ENCODE peak calls at places on chromosome 3, in seven cellular contexts. R, Q, S, O, U, X and I are unnamed samples.

GRCh38 chr3:194320744-194321243 is 30.3 kb downstream of the CPN2 start:
- DNase-seq in Q (no peak), U (no peak), S (no peak), O (no peak), R (no peak), X (no peak), I (no peak)

GRCh38 chr3:170992854-170993253 is 33.7 kb downstream of the SLC2A2 start:
- DNase-seq in R (no peak), U (no peak), Q (no peak), S (no peak), O (no peak), X (peak; percentile 29), I (no peak)

GRCh38 chr3:156630773-156631093 is 43.7 kb upstream of the TIPARP start:
- DNase-seq in X (no peak), O (no peak), S (no peak), R (no peak), Q (no peak), U (no peak), I (no peak)

GRCh38 chr3:105365536-105366301 is 990 bp upstream of the ALCAM start:
- DNase-seq in X (peak; percentile 77), U (no peak), R (peak; percentile 44), S (peak; percentile 43), Q (peak; percentile 3), O (no peak), I (no peak)

GRCh38 chr3:44529927-44530326 is 25.1 kb upstream of the ZKSCAN7 start:
- DNase-seq in U (no peak), X (peak; percentile 19), Q (peak; percentile 20), S (peak; percentile 11), R (no peak), O (no peak), I (no peak)

GRCh38 chr3:72754582-72754981 is 93.7 kb downstream of the SHQ1 start:
- DNase-seq in O (no peak), Q (no peak), U (no peak), X (no peak), R (no peak), S (no peak), I (no peak)

GRCh38 chr3:14130230-14130629 is 5.4 kb downstream of the TMEM43 start:
- DNase-seq in X (no peak), U (no peak), O (no peak), S (no peak), Q (no peak), R (no peak), I (no peak)

GRCh38 chr3:25038907-25039306 is 389.2 kb upstream of the RARB start:
- DNase-seq in O (no peak), U (no peak), R (no peak), X (peak; percentile 48), S (no peak), Q (no peak), I (no peak)

GRCh38 chr3:115321396-115321795 is 174.3 kb upstream of the ZBTB20 start:
- DNase-seq in S (no peak), U (no peak), X (peak; percentile 21), Q (no peak), R (no peak), O (no peak), I (no peak)

GRCh38 chr3:51270559-51270958 is 114.5 kb upstream of the MANF start:
- DNase-seq in R (no peak), S (no peak), U (no peak), O (no peak), Q (no peak), X (no peak), I (no peak)

GRCh38 chr3:107738486-107739183 is 215.9 kb downstream of the BBX start:
- DNase-seq in U (no peak), X (no peak), O (no peak), S (no peak), Q (no peak), R (no peak), I (no peak)

GRCh38 chr3:15055019-15055557 is 10.0 kb downstream of the MRPS25 start:
- DNase-seq in O (peak; percentile 52), X (peak; percentile 54), Q (peak; percentile 17), U (peak; percentile 39), S (no peak), R (no peak), I (no peak)

GRCh38 chr3:60365360-60365759 is 885.9 kb downstream of the FHIT start:
- DNase-seq in S (no peak), U (no peak), X (peak; percentile 74), Q (no peak), O (no peak), R (no peak), I (no peak)

GRCh38 chr3:179771797-179772196 is 119.0 kb downstream of the USP13 start:
- DNase-seq in S (no peak), X (no peak), O (no peak), R (no peak), U (no peak), Q (no peak), I (no peak)

GRCh38 chr3:30112904-30113484 is 493.4 kb upstream of the TGFBR2 start:
- DNase-seq in R (no peak), Q (no peak), S (no peak), X (peak; percentile 76), U (no peak), O (no peak), I (no peak)

GRCh38 chr3:11072631-11073030 is 80.1 kb downstream of the SLC6A1 start:
- DNase-seq in O (no peak), Q (no peak), S (no peak), U (no peak), R (no peak), X (peak; percentile 50), I (no peak)

GRCh38 chr3:11498646-11499045 is 145.1 kb downstream of the VGLL4 start:
- DNase-seq in X (peak; percentile 82), S (peak; percentile 47), O (no peak), U (no peak), Q (peak; percentile 76), R (peak; percentile 17), I (no peak)

GRCh38 chr3:128270559-128271492 is 117.5 kb downstream of the EEFSEC start:
- DNase-seq in S (peak; percentile 71), R (no peak), U (no peak), Q (no peak), O (no peak), X (no peak), I (no peak)

GRCh38 chr3:126065876-126066275 is 18.0 kb downstream of the SLC41A3 start:
- DNase-seq in U (no peak), Q (no peak), O (no peak), X (no peak), R (no peak), S (no peak), I (no peak)

GRCh38 chr3:134864644-134865043 is 69.6 kb downstream of the EPHB1 start:
- DNase-seq in Q (no peak), X (no peak), S (no peak), O (no peak), R (no peak), U (no peak), I (no peak)

GRCh38 chr3:138407236-138407907 is 27.0 kb upstream of the ESYT3 start:
- DNase-seq in X (no peak), S (no peak), Q (no peak), U (no peak), R (no peak), O (no peak), I (no peak)

GRCh38 chr3:65714138-65714537 is 324.6 kb downstream of the MAGI1 start:
- DNase-seq in X (peak; percentile 21), S (peak; percentile 10), O (no peak), U (no peak), Q (no peak), R (no peak), I (no peak)

GRCh38 chr3:194606163-194606562 is 27.1 kb downstream of the TMEM44 start:
- DNase-seq in U (no peak), O (no peak), X (no peak), S (no peak), Q (no peak), R (no peak), I (no peak)

GRCh38 chr3:183151716-183152385 is 10.7 kb downstream of the LAMP3 start:
- DNase-seq in R (no peak), U (no peak), Q (no peak), O (no peak), X (no peak), S (no peak), I (no peak)

GRCh38 chr3:55483196-55484095 is 3.7 kb downstream of the WNT5A start:
- DNase-seq in Q (no peak), U (no peak), S (peak; percentile 49), X (peak; percentile 27), R (no peak), O (no peak), I (no peak)

GRCh38 chr3:35772364-35773009 is 133.2 kb downstream of the ARPP21 start:
- DNase-seq in R (no peak), U (no peak), S (no peak), O (no peak), X (no peak), Q (no peak), I (no peak)

GRCh38 chr3:58074126-58074715 is 66.0 kb downstream of the FLNB start:
- DNase-seq in X (no peak), R (no peak), U (no peak), O (no peak), S (no peak), Q (no peak), I (no peak)

GRCh38 chr3:15342945-15343344 is 10.6 kb upstream of the SH3BP5 start:
- DNase-seq in U (no peak), O (no peak), R (no peak), X (no peak), Q (no peak), S (no peak), I (no peak)

GRCh38 chr3:141738636-141739363 is 702 bp downstream of the RNF7 start:
- DNase-seq in R (no peak), X (peak; percentile 57), S (no peak), U (peak; percentile 11), O (no peak), Q (peak; percentile 81), I (no peak)

GRCh38 chr3:22161315-22161714 is 410.3 kb upstream of the ZNF385D start:
- DNase-seq in X (no peak), Q (no peak), O (no peak), R (no peak), S (no peak), U (no peak), I (no peak)

GRCh38 chr3:107664614-107665013 is 141.9 kb downstream of the BBX start:
- DNase-seq in R (no peak), Q (no peak), S (no peak), O (no peak), U (no peak), X (no peak), I (no peak)

GRCh38 chr3:192022412-192022811 is 561.4 kb downstream of the PYDC2 start:
- DNase-seq in S (no peak), O (no peak), U (no peak), X (no peak), R (no peak), Q (no peak), I (no peak)

GRCh38 chr3:161273589-161274218 is 52.6 kb downstream of the NMD3 start:
- DNase-seq in R (no peak), O (peak; percentile 40), Q (peak; percentile 9), S (no peak), U (peak; percentile 52), X (peak; percentile 72), I (no peak)

GRCh38 chr3:72179107-72179464 is 394.1 kb upstream of the PROK2 start:
- DNase-seq in X (no peak), S (no peak), Q (no peak), U (no peak), R (no peak), O (no peak), I (no peak)

GRCh38 chr3:3664916-3665315 is 134.3 kb upstream of the LRRN1 start:
- DNase-seq in O (no peak), U (no peak), R (no peak), Q (no peak), X (no peak), S (no peak), I (no peak)

GRCh38 chr3:43786953-43787305 is 96.2 kb downstream of the ABHD5 start:
- DNase-seq in R (no peak), U (no peak), X (no peak), S (no peak), Q (no peak), O (no peak), I (no peak)

GRCh38 chr3:126956866-126957650 is 25.9 kb upstream of the PLXNA1 start:
- DNase-seq in R (no peak), S (peak; percentile 80), O (no peak), X (no peak), U (no peak), Q (no peak), I (no peak)

GRCh38 chr3:12716605-12717121 is 42.4 kb downstream of the TMEM40 start:
- DNase-seq in R (no peak), S (no peak), O (no peak), Q (no peak), U (no peak), X (peak; percentile 63), I (no peak)